ENCODE peak calls at places on chromosomes 6 and 20, in four cellular contexts. T is HepG2, V is transverse colon, O is HCT116. E is an unnamed sample.

GRCh38 chr20:309841-310644 is 12.7 kb downstream of the ZCCHC3 start:
- DNase-seq in T (peak; percentile 96), V (peak; percentile 91), O (no peak), E (peak; percentile 94)

GRCh38 chr6:76574746-76575145 is 502.3 kb upstream of the IMPG1 start:
- DNase-seq in T (no peak), V (no peak), O (no peak), E (no peak)

GRCh38 chr6:154474636-154475428 is 35.7 kb downstream of the CNKSR3 start:
- DNase-seq in T (no peak), V (no peak), O (peak; percentile 7), E (peak; percentile 47)

GRCh38 chr6:91708534-91708933 is 1121.7 kb upstream of the MAP3K7 start:
- DNase-seq in T (no peak), V (no peak), O (no peak), E (no peak)

GRCh38 chr20:1876975-1877603 is 18.1 kb upstream of the SIRPA start:
- DNase-seq in T (no peak), V (no peak), O (no peak), E (no peak)

GRCh38 chr6:17986656-17987575 is 519 bp downstream of the KIF13A start:
- DNase-seq in T (peak; percentile 81), V (peak; percentile 63), O (no peak), E (peak; percentile 92)

GRCh38 chr20:20037960-20038359 is 14.3 kb downstream of the CRNKL1 start:
- DNase-seq in T (no peak), V (no peak), O (no peak), E (no peak)

GRCh38 chr6:23272536-23272935 is 703.2 kb downstream of the HDGFL1 start:
- DNase-seq in T (no peak), V (no peak), O (no peak), E (no peak)

GRCh38 chr6:108002365-108003221 is 44.6 kb upstream of the SEC63 start:
- DNase-seq in T (peak; percentile 98), V (peak; percentile 67), O (no peak), E (no peak)

GRCh38 chr6:56752009-56752408 is 109.3 kb upstream of the DST start:
- DNase-seq in T (no peak), V (no peak), O (no peak), E (no peak)

GRCh38 chr6:1311400-1312192 is at the start of gene FOXQ1:
- DNase-seq in T (peak; percentile 95), V (peak; percentile 77), O (peak; percentile 21), E (peak; percentile 56)

GRCh38 chr6:73011945-73012344 is 213.4 kb downstream of the KHDC1L start:
- DNase-seq in T (no peak), V (no peak), O (no peak), E (no peak)

GRCh38 chr20:43994486-43995100 is 79.9 kb downstream of the TOX2 start:
- DNase-seq in T (no peak), V (no peak), O (no peak), E (no peak)

GRCh38 chr6:137873273-137873762 is 6.3 kb downstream of the TNFAIP3 start:
- DNase-seq in T (peak; percentile 99), V (peak; percentile 86), O (no peak), E (no peak)

GRCh38 chr6:169344651-169345050 is 91.0 kb upstream of the THBS2 start:
- DNase-seq in T (no peak), V (no peak), O (no peak), E (no peak)

GRCh38 chr6:127608554-127609270 is 31.7 kb downstream of the C6orf58 start:
- DNase-seq in T (no peak), V (no peak), O (no peak), E (no peak)

GRCh38 chr6:12394170-12394569 is 104.0 kb downstream of the EDN1 start:
- DNase-seq in T (no peak), V (no peak), O (no peak), E (no peak)

GRCh38 chr20:49104365-49104648 is 58.2 kb downstream of the CSE1L start:
- DNase-seq in T (no peak), V (no peak), O (no peak), E (no peak)

GRCh38 chr20:49106332-49106731 is 60.2 kb downstream of the CSE1L start:
- DNase-seq in T (no peak), V (no peak), O (no peak), E (no peak)

GRCh38 chr20:49100934-49101333 is 54.8 kb downstream of the CSE1L start:
- DNase-seq in T (no peak), V (no peak), O (no peak), E (no peak)

GRCh38 chr20:49103647-49104364 is 57.7 kb downstream of the CSE1L start:
- DNase-seq in T (no peak), V (no peak), O (no peak), E (no peak)

GRCh38 chr20:49103019-49103418 is 56.9 kb downstream of the CSE1L start:
- DNase-seq in T (no peak), V (no peak), O (no peak), E (no peak)
- TF ChIP-seq POLR2A in T (no peak), V (no peak), O (no peak), E (no peak)

GRCh38 chr6:36684447-36684812 is 5.9 kb downstream of the CDKN1A start:
- DNase-seq in T (no peak), V (no peak), O (no peak), E (no peak)

GRCh38 chr6:36685198-36685919 is 6.8 kb downstream of the CDKN1A start:
- DNase-seq in T (no peak), V (no peak), O (no peak), E (no peak)

GRCh38 chr6:36683656-36684446 is 5.3 kb downstream of the CDKN1A start:
- DNase-seq in T (peak; percentile 83), V (no peak), O (no peak), E (no peak)

GRCh38 chr6:36683145-36683655 is 4.7 kb downstream of the CDKN1A start:
- DNase-seq in T (no peak), V (no peak), O (no peak), E (no peak)

GRCh38 chr6:36682328-36683144 is 4.0 kb downstream of the CDKN1A start:
- DNase-seq in T (peak; percentile 59), V (peak; percentile 85), O (no peak), E (peak; percentile 89)
- TF ChIP-seq POLR2AphosphoS5 in T (peak; percentile 24), V (no peak), O (no peak), E (peak; percentile 73)

GRCh38 chr6:31880616-31881015 is 1.8 kb upstream of the SLC44A4 start:
- DNase-seq in T (no peak), V (no peak), O (no peak), E (no peak)
- H3K4me3 ChIP-seq in T (no peak overlapping the region), V (no peak overlapping the region), O (no peak overlapping the region), E (no peak overlapping the region)

DNA sequence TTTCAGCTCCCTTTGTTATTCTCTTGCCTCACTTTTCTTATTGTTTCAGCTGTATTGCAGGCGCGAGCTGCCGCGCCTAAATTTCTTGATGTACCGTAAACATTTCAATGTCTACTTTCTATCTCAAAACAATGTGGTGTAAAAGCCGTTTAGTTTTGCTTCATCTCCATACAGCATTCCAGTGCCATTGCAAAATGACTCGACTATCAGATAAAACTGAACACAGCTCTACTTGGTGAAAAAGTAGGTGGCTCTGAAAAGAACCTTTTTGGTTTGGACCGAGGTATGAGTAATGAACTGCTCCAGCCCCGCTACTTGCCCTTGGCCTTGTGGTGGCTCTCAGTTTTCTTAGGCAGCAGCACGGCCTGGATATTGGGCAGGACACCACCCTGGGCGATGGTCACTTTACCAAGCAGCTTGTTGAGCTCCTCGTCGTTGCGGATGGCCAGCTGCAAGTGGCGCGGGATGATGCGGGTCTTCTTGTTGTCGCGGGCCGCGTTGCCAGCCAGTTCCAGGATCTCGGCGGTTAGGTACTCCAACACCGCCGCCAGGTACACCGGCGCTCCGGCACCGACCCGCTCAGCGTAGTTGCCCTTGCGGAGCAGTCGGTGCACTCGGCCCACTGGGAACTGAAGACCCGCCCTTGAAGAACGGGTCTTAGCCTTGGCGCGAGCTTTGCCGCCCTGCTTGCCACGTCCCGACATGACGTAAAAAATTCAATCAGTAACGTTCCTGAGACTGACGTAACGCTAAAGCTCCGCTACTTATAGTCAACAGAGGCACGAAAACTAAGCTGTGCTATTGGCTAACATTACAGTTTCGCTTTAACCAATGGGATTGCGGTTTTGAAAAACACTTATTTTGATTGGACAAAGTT is 74.3 kb downstream of the OR2B2 start:
- DNase-seq in T (peak; percentile 100), V (peak; percentile 87), O (peak; percentile 100), E (peak; percentile 96)
- TF ChIP-seq POLR2A in T (no peak), V (no peak), O (peak; percentile 39), E (peak; percentile 90)

DNA sequence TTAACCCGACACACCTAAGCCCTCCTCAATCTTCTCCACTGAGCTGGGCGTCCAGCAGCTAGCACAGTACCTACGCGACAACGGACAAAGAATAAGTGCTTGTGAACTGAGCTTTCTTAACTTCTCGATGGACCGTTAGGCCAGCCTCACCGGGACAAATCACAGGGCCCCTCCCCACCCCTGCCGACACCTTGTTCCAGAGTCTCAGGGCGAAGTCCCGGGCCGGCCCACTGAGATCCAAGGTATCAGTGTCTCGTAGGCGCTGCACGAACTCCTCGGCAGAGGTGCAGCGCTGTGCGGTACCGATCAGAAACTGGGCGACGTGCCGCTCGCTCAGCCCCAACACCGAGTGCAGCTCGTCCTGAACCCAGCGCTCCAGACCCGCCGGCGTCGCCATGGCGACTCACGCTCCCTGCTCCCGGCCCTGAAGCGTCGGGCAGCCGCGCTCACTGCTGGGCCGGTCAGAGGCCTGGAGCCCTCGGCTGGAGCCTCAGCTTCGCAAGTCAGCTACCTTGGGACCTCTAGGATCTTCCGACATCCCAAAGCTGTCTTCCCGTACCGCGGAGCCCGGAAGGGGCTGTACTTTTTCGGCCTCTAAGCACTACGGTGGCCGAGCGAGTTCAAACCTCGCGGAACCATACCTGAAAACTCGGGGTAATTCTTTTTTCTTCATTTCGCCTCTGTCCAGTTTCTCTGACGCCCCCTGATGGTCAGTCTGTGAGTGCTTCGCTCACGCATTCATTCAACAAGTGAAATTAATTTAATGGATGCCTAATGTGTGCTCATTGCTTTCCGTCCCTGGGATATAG is at the start of gene DHX16:
- DNase-seq in T (peak; percentile 97), V (peak; percentile 97), O (peak; percentile 99), E (peak; percentile 95)
- TF ChIP-seq POLR2AphosphoS5 in T (peak; percentile 88), V (peak; percentile 81), O (peak; percentile 70), E (peak; percentile 92)